ENCODE peak calls at places on chromosomes 4 and X, in eight cellular contexts. A, G, L, N, Q, B, X and O are unnamed samples.

GRCh38 chrX:104565791-104566687 is at the start of gene IL1RAPL2:
- DNase-seq in A (no peak), G (no peak), L (no peak), N (no peak), Q (no peak), B (no peak), X (no peak), O (no peak)

GRCh38 chr4:34108456-34108855 is 2135.9 kb downstream of the ARAP2 start:
- DNase-seq in A (no peak), G (no peak), L (no peak), N (no peak), Q (no peak), B (no peak), X (no peak), O (no peak)

GRCh38 chr4:5993876-5994811 is 24.1 kb downstream of the C4orf50 start:
- DNase-seq in A (no peak), G (no peak), L (peak; percentile 62), N (no peak), Q (no peak), B (no peak), X (no peak), O (no peak)

GRCh38 chr4:140738111-140738510 is 18.1 kb downstream of the TBC1D9 start:
- DNase-seq in A (no peak), G (no peak), L (no peak), N (no peak), Q (no peak), B (no peak), X (no peak), O (no peak)

GRCh38 chrX:9476810-9477575 is 12.1 kb downstream of the TBL1X start:
- DNase-seq in A (no peak), G (no peak), L (no peak), N (no peak), Q (no peak), B (no peak), X (no peak), O (no peak)

GRCh38 chr4:88697113-88697512 is 516 bp downstream of the NAP1L5 start:
- DNase-seq in A (no peak), G (no peak), L (no peak), N (peak; percentile 14), Q (no peak), B (no peak), X (peak; percentile 64), O (no peak)

GRCh38 chrX:68895339-68896250 is 66.8 kb downstream of the EFNB1 start:
- DNase-seq in A (no peak), G (no peak), L (peak; percentile 80), N (no peak), Q (peak; percentile 18), B (no peak), X (peak; percentile 59), O (no peak)

GRCh38 chrX:323721-324628 is 5.4 kb upstream of the GTPBP6 start:
- DNase-seq in A (no peak), G (no peak), L (no peak), N (peak; percentile 51), Q (no peak), B (no peak), X (no peak), O (no peak)

GRCh38 chrX:129115104-129115503 is 408.2 kb downstream of the SMARCA1 start:
- DNase-seq in A (no peak), G (no peak), L (no peak), N (no peak), Q (no peak), B (no peak), X (no peak), O (no peak)

GRCh38 chr4:7705062-7705461 is 234.6 kb downstream of the AFAP1 start:
- DNase-seq in A (no peak), G (no peak), L (no peak), N (no peak), Q (no peak), B (no peak), X (no peak), O (no peak)

GRCh38 chr4:41232406-41232805 is 18.1 kb upstream of the APBB2 start:
- DNase-seq in A (no peak), G (no peak), L (no peak), N (no peak), Q (no peak), B (no peak), X (no peak), O (no peak)

GRCh38 chr4:186684220-186684619 is 39.4 kb downstream of the FAT1 start:
- DNase-seq in A (no peak), G (no peak), L (no peak), N (no peak), Q (no peak), B (no peak), X (no peak), O (no peak)

GRCh38 chr4:53802500-53802899 is 211.2 kb upstream of the LNX1 start:
- DNase-seq in A (no peak), G (no peak), L (no peak), N (no peak), Q (no peak), B (no peak), X (no peak), O (no peak)

GRCh38 chr4:180994722-180995121 is 1248.5 kb upstream of the TENM3 start:
- DNase-seq in A (no peak), G (no peak), L (no peak), N (no peak), Q (no peak), B (no peak), X (no peak), O (no peak)

GRCh38 chrX:1582686-1583437 is 8.5 kb upstream of the AKAP17A start:
- DNase-seq in A (peak; percentile 67), G (no peak), L (no peak), N (peak; percentile 71), Q (no peak), B (peak; percentile 28), X (peak; percentile 68), O (no peak)

GRCh38 chr4:168683595-168683994 is 186.7 kb downstream of the PALLD start:
- DNase-seq in A (no peak), G (no peak), L (no peak), N (no peak), Q (no peak), B (no peak), X (no peak), O (no peak)